ENCODE peak calls at places on chromosomes 7 and 10, in seven cellular contexts. G is neural progenitor cell, S is IMR-90, J is colonic mucosa, K is astrocyte, A is fibroblast of lung, I is endodermal cell. D is an unnamed sample.

GRCh38 chr7:101538596-101539459 is 90.3 kb downstream of the MYL10 start:
- DNase-seq in K (no peak), G (peak), J (peak), I (peak), A (peak), S (peak), D (peak)

GRCh38 chr10:47261121-47261520 is 38.9 kb upstream of the GDF10 start:
- DNase-seq in I (peak), S (no peak), J (no peak), A (no peak), K (no peak), G (no peak), D (peak)

GRCh38 chr10:120571256-120571655 is 114.2 kb downstream of the PLPP4 start:
- DNase-seq in K (no peak), I (no peak), A (no peak), S (no peak), J (no peak), G (no peak), D (no peak)

GRCh38 chr10:106636781-106637491 is 527.6 kb downstream of the SORCS1 start:
- DNase-seq in K (no peak), I (no peak), G (peak), J (no peak), S (no peak), A (no peak), D (no peak)

GRCh38 chr10:128178319-128178937 is 52.2 kb upstream of the MKI67 start:
- DNase-seq in K (no peak), A (peak), I (peak), G (peak), J (peak), S (peak), D (peak)

GRCh38 chr10:130491698-130492050 is 355.5 kb downstream of the GLRX3 start:
- DNase-seq in S (no peak), I (no peak), J (no peak), A (no peak), G (no peak), K (no peak), D (no peak)

GRCh38 chr7:156031679-156032478 is 219.6 kb upstream of the SHH start:
- DNase-seq in A (no peak), J (no peak), S (no peak), I (peak), K (no peak), G (no peak), D (no peak)

GRCh38 chr10:69421611-69422308 is 5.0 kb upstream of the TACR2 start:
- DNase-seq in J (no peak), S (peak), I (no peak), A (no peak), G (no peak), K (no peak), D (no peak)

GRCh38 chr10:90775351-90776028 is 82.3 kb downstream of the HTR7 start:
- DNase-seq in S (no peak), J (no peak), K (peak), G (peak), I (peak), A (peak), D (no peak)

GRCh38 chr7:44057181-44057848 is 8.1 kb downstream of the PGAM2 start:
- DNase-seq in J (no peak), K (no peak), I (no peak), A (no peak), G (no peak), S (no peak), D (no peak)
- TF ChIP-seq CTCF in J (no peak), K (no peak), I (no peak), A (no peak), G (no peak), S (no peak), D (no peak)

GRCh38 chr7:30470783-30471182 is 7.8 kb downstream of the NOD1 start:
- DNase-seq in G (no peak), K (peak), J (peak), A (peak), S (peak), I (no peak), D (no peak)

GRCh38 chr7:30471205-30471604 is 7.4 kb downstream of the NOD1 start:
- DNase-seq in I (no peak), S (no peak), G (no peak), K (peak), J (no peak), A (no peak), D (no peak)

GRCh38 chr7:30468791-30469190 is 9.8 kb downstream of the NOD1 start:
- DNase-seq in G (no peak), K (peak), I (no peak), A (no peak), J (no peak), S (peak), D (no peak)

GRCh38 chr7:30469303-30469702 is 9.3 kb downstream of the NOD1 start:
- DNase-seq in G (peak), J (peak), A (peak), K (peak), S (peak), I (peak), D (no peak)

GRCh38 chr7:30470163-30470770 is 8.3 kb downstream of the NOD1 start:
- DNase-seq in I (peak), A (peak), S (peak), J (no peak), G (no peak), K (peak), D (no peak)
- H3K9ac ChIP-seq in I (no peak), A (no peak), S (no peak), J (peak), G (no peak), K (peak), D (no peak)

GRCh38 chr7:131391145-131391544 is 63.5 kb downstream of the MKLN1 start:
- DNase-seq in K (no peak), I (no peak), S (no peak), J (no peak), G (no peak), A (no peak), D (no peak)

GRCh38 chr7:131383937-131384635 is 56.4 kb downstream of the MKLN1 start:
- DNase-seq in I (no peak), G (no peak), K (no peak), J (no peak), S (no peak), A (no peak), D (no peak)

GRCh38 chr7:131390275-131390674 is 62.6 kb downstream of the MKLN1 start:
- DNase-seq in J (no peak), G (no peak), K (no peak), A (no peak), S (no peak), I (no peak), D (no peak)

GRCh38 chr7:131385039-131385605 is 57.4 kb downstream of the MKLN1 start:
- DNase-seq in A (peak), I (no peak), G (no peak), S (peak), K (peak), J (no peak), D (no peak)

DNA sequence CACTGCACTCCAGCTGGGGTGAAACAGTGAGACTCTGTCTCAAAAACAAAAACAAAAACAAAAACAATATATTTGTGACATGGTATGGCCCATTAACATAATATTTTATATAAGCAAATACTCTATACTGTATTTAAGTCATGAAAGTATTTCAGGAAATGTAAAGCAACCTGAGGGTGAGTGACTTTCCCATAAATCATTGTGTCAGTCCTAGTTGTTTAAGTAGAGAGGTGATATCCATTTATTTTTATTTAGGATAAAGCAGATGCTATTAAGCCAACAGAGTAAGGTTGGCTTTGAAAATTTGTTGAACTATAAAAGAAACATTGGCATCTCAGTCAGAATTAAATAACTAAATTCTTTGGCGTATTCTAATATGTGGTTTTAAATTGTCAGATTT is 60.5 kb downstream of the MKLN1 start:
- DNase-seq in G (no peak), S (no peak), A (no peak), J (no peak), I (no peak), K (no peak), D (no peak)
- TF ChIP-seq CTCF in G (no peak), S (no peak), A (no peak), J (no peak), I (no peak), K (no peak), D (no peak)

GRCh38 chr10:118990326-118990725 is 39.2 kb upstream of the NANOS1 start:
- DNase-seq in S (no peak), K (no peak), J (no peak), A (no peak), G (no peak), I (no peak), D (no peak)

GRCh38 chr10:118985576-118985975 is 43.9 kb upstream of the NANOS1 start:
- DNase-seq in K (no peak), S (no peak), J (no peak), G (no peak), A (no peak), I (no peak), D (no peak)

GRCh38 chr10:118983263-118983662 is 46.3 kb upstream of the NANOS1 start:
- DNase-seq in S (no peak), G (no peak), A (peak), K (peak), I (peak), J (no peak), D (peak)

GRCh38 chr10:118991326-118991725 is 38.2 kb upstream of the NANOS1 start:
- DNase-seq in J (no peak), K (no peak), G (no peak), S (no peak), A (no peak), I (no peak), D (no peak)

GRCh38 chr10:118986815-118987790 is 42.4 kb upstream of the NANOS1 start:
- DNase-seq in K (no peak), A (no peak), S (no peak), J (no peak), I (no peak), G (no peak), D (no peak)
- H3K9ac ChIP-seq in K (no peak), A (no peak), S (no peak), J (no peak), I (no peak), G (no peak), D (no peak)

DNA sequence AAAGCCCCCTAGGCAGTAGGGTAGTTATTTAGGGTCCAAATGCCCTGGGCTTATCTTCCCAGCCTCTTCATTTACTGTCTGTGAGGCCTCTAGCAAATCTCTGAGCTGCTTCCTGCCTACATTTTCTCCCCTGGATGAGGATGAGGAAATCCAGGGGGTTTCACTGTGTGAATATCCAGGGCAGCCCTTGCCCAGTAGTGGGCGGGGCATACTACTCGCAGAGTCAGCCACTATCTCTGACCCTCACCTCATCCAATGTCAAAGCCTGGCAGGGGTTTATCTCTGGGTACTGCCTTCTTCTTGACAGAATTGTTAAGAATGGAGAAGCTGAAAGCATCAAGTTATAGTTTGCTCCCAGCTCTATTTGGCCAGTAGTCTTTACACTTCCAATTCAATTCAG is 48.9 kb downstream of the CUZD1 start:
- DNase-seq in G (no peak), I (peak), S (no peak), J (no peak), K (no peak), A (no peak), D (no peak)
- TF ChIP-seq CTCF in G (no peak), I (no peak), S (no peak), J (no peak), K (no peak), A (no peak), D (no peak)

D was measured in DND-41.